ENCODE peak calls at places on chromosomes 12 and 14, in seven cellular contexts. Z is GM23338; C is CD8-positive, alpha-beta T cell; F is right cardiac atrium; A is caudate nucleus; T is coronary artery; J is fibroblast of lung. G is an unnamed sample.

GRCh38 chr12:10721654-10722501 is 1.2 kb downstream of the YBX3 start:
- DNase-seq in Z (peak; percentile 70), F (peak; percentile 94), J (peak; percentile 99), T (peak; percentile 99), C (peak; percentile 69), A (peak; percentile 66), G (peak; percentile 93)

GRCh38 chr14:63203618-63204406 is 431 bp upstream of the RHOJ start:
- DNase-seq in J (peak; percentile 99), T (peak; percentile 88), Z (peak; percentile 57), A (peak; percentile 68), F (peak; percentile 86), C (no peak), G (no peak)

GRCh38 chr12:108825205-108825950 is 32.0 kb downstream of the SSH1 start:
- DNase-seq in J (peak; percentile 53), C (no peak), F (no peak), T (no peak), Z (no peak), A (no peak), G (no peak)

GRCh38 chr12:175250-175649 is 38.7 kb downstream of the SLC6A12 start:
- DNase-seq in A (no peak), C (no peak), J (no peak), F (peak; percentile 77), T (no peak), Z (no peak), G (no peak)

GRCh38 chr14:67524152-67524963 is 8.7 kb upstream of the PLEKHH1 start:
- DNase-seq in Z (no peak), J (no peak), A (no peak), C (no peak), F (no peak), T (no peak), G (no peak)

GRCh38 chr14:97771340-97772045 is 974.3 kb downstream of the VRK1 start:
- DNase-seq in J (no peak), Z (no peak), F (no peak), C (no peak), A (no peak), T (no peak), G (peak; percentile 92)

GRCh38 chr14:64795921-64796320 is 83.8 kb downstream of the SPTB start:
- DNase-seq in J (no peak), A (no peak), T (no peak), Z (no peak), C (no peak), F (no peak), G (no peak)

GRCh38 chr14:101497910-101498860 is 63.1 kb upstream of the DIO3 start:
- DNase-seq in J (no peak), F (no peak), T (peak; percentile 60), A (no peak), C (no peak), Z (no peak), G (no peak)

GRCh38 chr12:52832451-52832850 is 1.7 kb downstream of the KRT79 start:
- DNase-seq in A (no peak), Z (no peak), J (no peak), F (no peak), T (no peak), C (no peak), G (no peak)

GRCh38 chr12:2625267-2625666 is 169.5 kb upstream of the FKBP4 start:
- DNase-seq in F (no peak), T (no peak), A (no peak), Z (no peak), J (no peak), C (no peak), G (no peak)

GRCh38 chr12:13044859-13045384 is 741 bp downstream of the FAM234B start:
- DNase-seq in T (no peak), J (peak; percentile 14), A (no peak), F (no peak), Z (no peak), C (no peak), G (no peak)

GRCh38 chr14:39827901-39828655 is 395.8 kb upstream of the FBXO33 start:
- DNase-seq in T (no peak), J (no peak), F (no peak), Z (no peak), C (no peak), A (no peak), G (no peak)

GRCh38 chr14:61111145-61112130 is 130.4 kb downstream of the SLC38A6 start:
- DNase-seq in Z (peak; percentile 18), J (no peak), T (no peak), F (no peak), A (no peak), C (no peak), G (no peak)

GRCh38 chr14:70073924-70074566 is 114.7 kb downstream of the SLC8A3 start:
- DNase-seq in F (peak; percentile 63), Z (peak; percentile 90), C (peak; percentile 18), T (no peak), J (peak; percentile 70), A (peak; percentile 16), G (peak; percentile 16)

GRCh38 chr12:59196989-59197388 is 276.7 kb upstream of the LRIG3 start:
- DNase-seq in Z (no peak), C (no peak), F (no peak), T (no peak), J (no peak), A (no peak), G (no peak)

GRCh38 chr14:20799955-20800544 is 2.6 kb downstream of the RNASE1 start:
- DNase-seq in A (no peak), C (no peak), T (no peak), J (no peak), F (peak; percentile 73), Z (peak; percentile 48), G (no peak)

GRCh38 chr14:71231521-71232393 is 324.5 kb downstream of the PCNX1 start:
- DNase-seq in C (no peak), T (no peak), Z (peak; percentile 18), A (no peak), F (no peak), J (no peak), G (no peak)

GRCh38 chr12:54134850-54135249 is 53.9 kb downstream of the SMUG1 start:
- DNase-seq in Z (no peak), F (no peak), A (no peak), T (no peak), J (no peak), C (no peak), G (no peak)

GRCh38 chr12:54138219-54138618 is 50.6 kb downstream of the SMUG1 start:
- DNase-seq in Z (no peak), J (no peak), T (no peak), F (no peak), C (no peak), A (no peak), G (no peak)

GRCh38 chr12:54139030-54139429 is 49.8 kb downstream of the SMUG1 start:
- DNase-seq in J (no peak), T (no peak), C (no peak), Z (no peak), F (no peak), A (no peak), G (no peak)

GRCh38 chr12:54135621-54136027 is 53.2 kb downstream of the SMUG1 start:
- DNase-seq in Z (no peak), T (no peak), F (no peak), A (no peak), C (no peak), J (no peak), G (no peak)

GRCh38 chr12:54136844-54137580 is 51.8 kb downstream of the SMUG1 start:
- DNase-seq in F (no peak), Z (no peak), A (no peak), J (no peak), C (no peak), T (no peak), G (no peak)
- H3K27ac ChIP-seq in F (no peak overlapping the region), Z (no peak overlapping the region), A (no peak overlapping the region), J (no peak overlapping the region), C (no peak overlapping the region), T (no peak overlapping the region), G (no peak overlapping the region)

DNA sequence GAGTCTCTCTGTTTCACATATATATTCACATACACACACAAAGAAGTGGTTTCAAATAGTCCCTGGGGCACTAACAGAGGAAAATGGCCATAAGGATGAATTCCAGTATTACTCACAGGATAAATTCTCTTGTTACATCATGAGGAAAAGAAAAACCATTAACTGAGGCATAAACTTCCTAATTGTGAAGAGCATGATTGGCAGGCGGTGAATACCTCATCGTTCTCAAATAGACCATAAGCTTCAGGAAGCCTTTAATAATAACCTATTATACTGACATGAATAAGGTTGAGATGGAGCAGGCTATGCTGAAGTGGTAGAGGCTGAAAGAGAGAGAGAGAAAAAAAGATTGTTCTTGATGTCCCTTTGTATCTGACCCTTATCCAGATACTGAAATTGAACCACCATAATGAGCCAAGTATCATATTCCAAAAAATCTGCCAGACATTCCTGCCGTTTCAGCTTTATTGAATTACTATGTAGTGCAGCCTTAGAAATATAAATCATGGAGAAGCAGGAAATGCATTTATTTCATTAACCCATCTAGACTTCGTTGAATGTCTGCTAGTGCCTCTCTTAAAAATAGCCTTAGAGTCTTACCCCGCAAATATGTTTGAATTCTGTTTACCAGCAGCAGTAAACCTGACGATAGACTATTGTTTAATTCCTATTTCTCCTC is 86.8 kb downstream of the NUAK1 start:
- DNase-seq in C (no peak), T (no peak), A (no peak), J (no peak), F (no peak), Z (no peak), G (no peak)
- H3K27ac ChIP-seq in C (no peak overlapping the region), T (no peak overlapping the region), A (no peak overlapping the region), J (no peak overlapping the region), F (no peak overlapping the region), Z (no peak overlapping the region), G (no peak overlapping the region)

DNA sequence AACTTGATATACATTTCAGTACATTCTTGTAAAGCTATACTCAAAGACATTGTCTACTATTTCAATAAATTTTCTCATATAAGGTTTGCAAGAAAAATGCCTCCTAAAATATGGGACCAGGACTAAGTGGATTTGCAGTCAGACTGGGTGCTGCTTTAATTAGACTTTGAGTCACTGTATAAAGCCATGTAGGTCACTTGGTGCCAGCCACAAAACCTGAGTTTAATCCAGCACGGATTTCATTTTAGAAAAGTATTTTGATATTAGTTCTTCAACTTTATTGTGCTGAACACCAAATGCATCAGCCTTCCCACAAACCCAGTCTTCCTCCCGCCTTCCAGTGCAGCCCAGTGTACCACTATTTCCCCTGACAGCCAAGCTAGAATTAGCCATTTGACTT is 9.9 kb upstream of the NID2 start:
- DNase-seq in J (no peak), Z (no peak), F (no peak), T (no peak), C (no peak), A (no peak), G (no peak)
- H3K27ac ChIP-seq in J (peak overlapping the region; percentile 86), Z (no peak overlapping the region), F (no peak overlapping the region), T (no peak overlapping the region), C (no peak overlapping the region), A (no peak overlapping the region), G (peak overlapping the region; percentile 89)

GRCh38 chr12:114691810-114692557 is 8.0 kb upstream of the TBX3 start:
- DNase-seq in F (no peak), Z (peak; percentile 51), J (peak; percentile 61), A (no peak), T (no peak), C (no peak), G (no peak)
- H3K27ac ChIP-seq in F (no peak overlapping the region), Z (no peak overlapping the region), J (peak overlapping the region; percentile 90), A (no peak overlapping the region), T (no peak overlapping the region), C (no peak overlapping the region), G (peak overlapping the region; percentile 84)

GRCh38 chr12:19322376-19322775 is 116.9 kb upstream of the AEBP2 start:
- DNase-seq in A (no peak), C (no peak), Z (no peak), F (no peak), T (no peak), J (no peak), G (no peak)

DNA sequence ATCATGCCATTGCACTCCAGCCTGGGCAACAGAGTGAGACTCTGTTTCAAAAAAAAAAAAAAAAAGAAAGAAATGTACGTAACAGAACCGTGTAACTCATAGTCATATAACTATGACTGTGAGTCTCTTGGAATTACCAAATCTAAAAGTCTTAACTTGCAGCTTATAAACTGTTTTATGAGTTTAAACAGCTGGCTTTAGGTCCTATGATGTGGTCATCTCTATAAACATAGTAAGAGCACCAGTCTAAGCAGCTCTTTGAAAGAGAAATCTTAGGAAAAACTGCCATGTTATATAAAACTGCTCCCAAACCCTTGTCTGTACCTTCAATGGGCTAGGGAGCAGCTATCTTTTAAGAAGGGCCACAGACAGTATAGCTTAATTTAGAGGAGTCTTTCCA is 115.5 kb upstream of the AEBP2 start:
- DNase-seq in A (no peak), F (no peak), T (no peak), J (peak; percentile 78), C (no peak), Z (no peak), G (no peak)
- H3K27ac ChIP-seq in A (no peak overlapping the region), F (no peak overlapping the region), T (no peak overlapping the region), J (no peak overlapping the region), C (no peak overlapping the region), Z (no peak overlapping the region), G (no peak overlapping the region)